ENCODE peak calls at places on chromosome 14, in ten cellular contexts. N is HEK293T; Y is EH; D is activated CD4-positive, alpha-beta T cell treated with anti-CD3 and anti-CD28 coated beads for 1 hour; W is BJ; K is stimulated activated CD4-positive, alpha-beta T cell treated with anti-CD3 and anti-CD28 coated beads, Interleukin-1b, Interleukin-23, amount 100 ng/mL, for 24 hours; Z is AG09319; U is frontal cortex; H is HCT116; M is NCI-H1436 treated with DMSO at 0.1 percent for 48 hours. C is an unnamed sample.
A peak's percentile ranks its signal among the peaks of the same experiment; 100 is the strongest.

GRCh38 chr14:61196792-61197191 is 84.3 kb downstream of the TMEM30B start:
- DNase-seq in M (no peak), Z (no peak), K (no peak), N (no peak), D (no peak), H (no peak), Y (peak; percentile 36), W (no peak), U (no peak), C (no peak)

GRCh38 chr14:73591690-73592448 is at the start of gene ACOT4:
- DNase-seq in N (no peak), H (no peak), U (no peak), K (peak; percentile 14), M (no peak), W (no peak), Y (peak; percentile 36), Z (no peak), D (peak; percentile 47), C (no peak)

GRCh38 chr14:21102472-21103164 is 1.8 kb downstream of the TMEM253 start:
- DNase-seq in W (no peak), N (no peak), K (no peak), M (no peak), H (no peak), D (no peak), U (peak; percentile 14), Y (no peak), Z (no peak), C (no peak)

GRCh38 chr14:75522224-75522764 is at the start of gene BATF:
- DNase-seq in K (no peak), M (no peak), N (no peak), U (no peak), W (no peak), Z (no peak), D (peak; percentile 66), Y (no peak), H (no peak), C (no peak)

GRCh38 chr14:104292084-104292970 is 153.9 kb downstream of the KIF26A start:
- DNase-seq in D (no peak), Y (no peak), W (no peak), N (no peak), M (no peak), H (no peak), U (no peak), Z (no peak), K (no peak), C (no peak)

GRCh38 chr14:77181603-77182437 is at the start of gene TMEM63C:
- DNase-seq in M (peak; percentile 77), K (peak; percentile 11), W (no peak), Z (no peak), Y (no peak), H (peak; percentile 93), U (peak; percentile 37), N (peak; percentile 90), D (peak; percentile 15), C (no peak)

GRCh38 chr14:52021971-52022600 is 32.7 kb downstream of the RTRAF start:
- DNase-seq in W (no peak), N (no peak), Z (no peak), M (no peak), Y (no peak), U (no peak), H (no peak), D (no peak), K (no peak), C (no peak)

GRCh38 chr14:50573862-50574261 is 13.9 kb downstream of the ATL1 start:
- DNase-seq in H (no peak), K (no peak), W (no peak), D (no peak), Z (no peak), M (no peak), U (no peak), N (no peak), Y (no peak), C (no peak)

GRCh38 chr14:28571636-28572035 is 195.0 kb upstream of the FOXG1 start:
- DNase-seq in M (no peak), U (no peak), Y (no peak), Z (no peak), H (no peak), W (no peak), K (no peak), D (no peak), N (no peak), C (no peak)

GRCh38 chr14:64719601-64720000 is 15.4 kb downstream of the PLEKHG3 start:
- DNase-seq in U (no peak), Z (no peak), K (no peak), W (no peak), H (no peak), N (no peak), D (no peak), M (no peak), Y (no peak), C (no peak)

GRCh38 chr14:55373784-55374725 is 37.6 kb downstream of the ATG14 start:
- DNase-seq in Y (peak; percentile 60), U (no peak), Z (no peak), W (no peak), D (no peak), M (no peak), H (peak; percentile 40), K (no peak), N (no peak), C (no peak)

GRCh38 chr14:38143651-38144505 is 63.8 kb upstream of the SSTR1 start:
- DNase-seq in Y (peak; percentile 91), U (no peak), W (peak; percentile 68), K (no peak), H (no peak), D (no peak), N (no peak), Z (peak; percentile 18), M (no peak), C (peak; percentile 44)

GRCh38 chr14:76426161-76426696 is 50.3 kb downstream of the ESRRB start:
- DNase-seq in Z (no peak), N (peak; percentile 49), D (no peak), U (no peak), K (no peak), H (peak; percentile 18), Y (peak; percentile 7), M (no peak), W (no peak), C (no peak)

C was measured in HFF-Myc.